ENCODE peak calls at places on chromosome 21, in seven cellular contexts. One of them, this sample, is unnamed.

GRCh38 chr21:44351535-44352252 is 1.7 kb upstream of the TRPM2 start:
- DNase-seq in heart right ventricle: no peak
- DNase-seq in stomach: no peak
- DNase-seq in lower lobe of right lung: no peak
- DNase-seq in thoracic aorta: no peak
- DNase-seq in HFF-Myc: no peak
- DNase-seq in GM23248: no peak
- DNase-seq in this sample: no peak

GRCh38 chr21:16571594-16571993 is 841.8 kb downstream of the USP25 start:
- DNase-seq in heart right ventricle: no peak
- DNase-seq in stomach: no peak
- DNase-seq in lower lobe of right lung: no peak
- DNase-seq in thoracic aorta: no peak
- DNase-seq in HFF-Myc: no peak
- DNase-seq in GM23248: peak
- DNase-seq in this sample: no peak

GRCh38 chr21:42460391-42461184 is 35.4 kb downstream of the RSPH1 start:
- DNase-seq in heart right ventricle: no peak
- DNase-seq in stomach: no peak
- DNase-seq in lower lobe of right lung: no peak
- DNase-seq in thoracic aorta: no peak
- DNase-seq in HFF-Myc: no peak
- DNase-seq in GM23248: no peak
- DNase-seq in this sample: no peak

GRCh38 chr21:41445465-41445862 is 19.4 kb downstream of the MX1 start:
- DNase-seq in heart right ventricle: no peak
- DNase-seq in stomach: peak
- DNase-seq in lower lobe of right lung: no peak
- DNase-seq in thoracic aorta: no peak
- DNase-seq in HFF-Myc: no peak
- DNase-seq in GM23248: no peak
- DNase-seq in this sample: no peak

GRCh38 chr21:44329971-44330681 is 9.1 kb downstream of the CFAP410 start:
- DNase-seq in heart right ventricle: no peak
- DNase-seq in stomach: no peak
- DNase-seq in lower lobe of right lung: no peak
- DNase-seq in thoracic aorta: no peak
- DNase-seq in HFF-Myc: no peak
- DNase-seq in GM23248: no peak
- DNase-seq in this sample: no peak

GRCh38 chr21:42905195-42905594 is 12.1 kb downstream of the NDUFV3 start:
- DNase-seq in heart right ventricle: no peak
- DNase-seq in stomach: no peak
- DNase-seq in lower lobe of right lung: no peak
- DNase-seq in thoracic aorta: no peak
- DNase-seq in HFF-Myc: no peak
- DNase-seq in GM23248: no peak
- DNase-seq in this sample: no peak

GRCh38 chr21:41966872-41967621 is 13.2 kb upstream of the C2CD2 start:
- DNase-seq in heart right ventricle: no peak
- DNase-seq in stomach: no peak
- DNase-seq in lower lobe of right lung: no peak
- DNase-seq in thoracic aorta: no peak
- DNase-seq in HFF-Myc: no peak
- DNase-seq in GM23248: no peak
- DNase-seq in this sample: no peak

GRCh38 chr21:33747420-33747819 is 105.1 kb downstream of the ITSN1 start:
- DNase-seq in heart right ventricle: no peak
- DNase-seq in stomach: no peak
- DNase-seq in lower lobe of right lung: no peak
- DNase-seq in thoracic aorta: no peak
- DNase-seq in HFF-Myc: no peak
- DNase-seq in GM23248: no peak
- DNase-seq in this sample: peak

GRCh38 chr21:41585199-41585994 is 77.4 kb upstream of the TMPRSS2 start:
- DNase-seq in heart right ventricle: no peak
- DNase-seq in stomach: peak
- DNase-seq in lower lobe of right lung: no peak
- DNase-seq in thoracic aorta: no peak
- DNase-seq in HFF-Myc: no peak
- DNase-seq in GM23248: no peak
- DNase-seq in this sample: no peak

GRCh38 chr21:18411565-18411964 is 8.0 kb upstream of the TMPRSS15 start:
- DNase-seq in heart right ventricle: no peak
- DNase-seq in stomach: no peak
- DNase-seq in lower lobe of right lung: no peak
- DNase-seq in thoracic aorta: no peak
- DNase-seq in HFF-Myc: no peak
- DNase-seq in GM23248: no peak
- DNase-seq in this sample: no peak

GRCh38 chr21:33199516-33200217 is 30.1 kb upstream of the IFNAR2 start:
- DNase-seq in heart right ventricle: no peak
- DNase-seq in stomach: peak
- DNase-seq in lower lobe of right lung: no peak
- DNase-seq in thoracic aorta: peak
- DNase-seq in HFF-Myc: peak
- DNase-seq in GM23248: peak
- DNase-seq in this sample: peak

GRCh38 chr21:41753001-41753725 is 13.7 kb downstream of the RIPK4 start:
- DNase-seq in heart right ventricle: no peak
- DNase-seq in stomach: no peak
- DNase-seq in lower lobe of right lung: no peak
- DNase-seq in thoracic aorta: no peak
- DNase-seq in HFF-Myc: no peak
- DNase-seq in GM23248: no peak
- DNase-seq in this sample: no peak

GRCh38 chr21:44296103-44296519 is 3.7 kb upstream of the PFKL start:
- DNase-seq in heart right ventricle: no peak
- DNase-seq in stomach: no peak
- DNase-seq in lower lobe of right lung: no peak
- DNase-seq in thoracic aorta: no peak
- DNase-seq in HFF-Myc: no peak
- DNase-seq in GM23248: no peak
- DNase-seq in this sample: no peak

GRCh38 chr21:41000838-41001237 is 153.9 kb upstream of the DSCAM start:
- DNase-seq in heart right ventricle: no peak
- DNase-seq in stomach: no peak
- DNase-seq in lower lobe of right lung: no peak
- DNase-seq in thoracic aorta: no peak
- DNase-seq in HFF-Myc: no peak
- DNase-seq in GM23248: no peak
- DNase-seq in this sample: no peak

GRCh38 chr21:25717491-25718139 is 17.1 kb downstream of the ATP5PF start:
- DNase-seq in heart right ventricle: no peak
- DNase-seq in stomach: no peak
- DNase-seq in lower lobe of right lung: no peak
- DNase-seq in thoracic aorta: no peak
- DNase-seq in HFF-Myc: no peak
- DNase-seq in GM23248: peak
- DNase-seq in this sample: peak

GRCh38 chr21:40471103-40471502 is 375.9 kb downstream of the DSCAM start:
- DNase-seq in heart right ventricle: no peak
- DNase-seq in stomach: no peak
- DNase-seq in lower lobe of right lung: no peak
- DNase-seq in thoracic aorta: no peak
- DNase-seq in HFF-Myc: no peak
- DNase-seq in GM23248: no peak
- DNase-seq in this sample: peak

GRCh38 chr21:33069994-33070811 is at the start of gene OLIG1:
- DNase-seq in heart right ventricle: peak
- DNase-seq in stomach: peak
- DNase-seq in lower lobe of right lung: peak
- DNase-seq in thoracic aorta: no peak
- DNase-seq in HFF-Myc: no peak
- DNase-seq in GM23248: peak
- DNase-seq in this sample: peak

GRCh38 chr21:44398499-44398898 is 45.1 kb downstream of the TRPM2 start:
- DNase-seq in heart right ventricle: no peak
- DNase-seq in stomach: no peak
- DNase-seq in lower lobe of right lung: no peak
- DNase-seq in thoracic aorta: no peak
- DNase-seq in HFF-Myc: no peak
- DNase-seq in GM23248: no peak
- DNase-seq in this sample: no peak

GRCh38 chr21:42456457-42456856 is 39.6 kb downstream of the RSPH1 start:
- DNase-seq in heart right ventricle: no peak
- DNase-seq in stomach: no peak
- DNase-seq in lower lobe of right lung: no peak
- DNase-seq in thoracic aorta: no peak
- DNase-seq in HFF-Myc: no peak
- DNase-seq in GM23248: no peak
- DNase-seq in this sample: peak

GRCh38 chr21:44043613-44044012 is 31.5 kb downstream of the TRAPPC10 start:
- DNase-seq in heart right ventricle: no peak
- DNase-seq in stomach: no peak
- DNase-seq in lower lobe of right lung: no peak
- DNase-seq in thoracic aorta: no peak
- DNase-seq in HFF-Myc: no peak
- DNase-seq in GM23248: no peak
- DNase-seq in this sample: no peak

DNA sequence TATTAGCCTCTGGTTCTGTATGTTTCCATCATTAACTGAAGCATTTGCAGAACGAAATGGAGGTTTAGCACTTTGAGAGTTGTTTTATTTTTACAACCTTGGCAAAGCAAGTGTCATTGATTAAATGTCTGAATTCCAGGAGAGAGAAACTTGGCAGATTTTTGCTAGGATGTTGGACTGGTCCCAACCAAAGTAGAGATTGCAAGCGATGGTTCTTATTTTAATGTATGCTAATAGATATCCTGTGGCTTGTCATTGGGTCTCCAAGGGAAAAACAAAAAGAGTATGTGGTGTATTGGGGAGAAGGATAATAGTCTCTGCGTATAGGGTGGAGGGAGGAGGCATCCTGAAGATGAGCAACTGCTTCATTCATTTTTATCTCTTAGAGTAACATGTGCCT is 457.2 kb upstream of the RUNX1 start:
- DNase-seq in heart right ventricle: no peak
- DNase-seq in stomach: no peak
- DNase-seq in lower lobe of right lung: no peak
- DNase-seq in thoracic aorta: no peak
- DNase-seq in HFF-Myc: no peak
- DNase-seq in GM23248: no peak
- DNase-seq in this sample: no peak
- H3K4me3 ChIP-seq in heart right ventricle: no peak
- H3K4me3 ChIP-seq in stomach: no peak
- H3K4me3 ChIP-seq in lower lobe of right lung: no peak
- H3K4me3 ChIP-seq in thoracic aorta: no peak
- H3K4me3 ChIP-seq in HFF-Myc: no peak
- H3K4me3 ChIP-seq in GM23248: no peak
- H3K4me3 ChIP-seq in this sample: no peak

GRCh38 chr21:31470896-31471694 is 127.0 kb upstream of the TIAM1 start:
- DNase-seq in heart right ventricle: no peak
- DNase-seq in stomach: no peak
- DNase-seq in lower lobe of right lung: no peak
- DNase-seq in thoracic aorta: no peak
- DNase-seq in HFF-Myc: no peak
- DNase-seq in GM23248: no peak
- DNase-seq in this sample: no peak
- H3K4me3 ChIP-seq in heart right ventricle: no peak
- H3K4me3 ChIP-seq in stomach: no peak
- H3K4me3 ChIP-seq in lower lobe of right lung: no peak
- H3K4me3 ChIP-seq in thoracic aorta: no peak
- H3K4me3 ChIP-seq in HFF-Myc: no peak
- H3K4me3 ChIP-seq in GM23248: no peak
- H3K4me3 ChIP-seq in this sample: no peak

GRCh38 chr21:26840206-26840605 is 5.0 kb downstream of the ADAMTS1 start:
- DNase-seq in heart right ventricle: no peak
- DNase-seq in stomach: no peak
- DNase-seq in lower lobe of right lung: no peak
- DNase-seq in thoracic aorta: no peak
- DNase-seq in HFF-Myc: no peak
- DNase-seq in GM23248: no peak
- DNase-seq in this sample: no peak

GRCh38 chr21:26836546-26836945 is 8.7 kb downstream of the ADAMTS1 start:
- DNase-seq in heart right ventricle: no peak
- DNase-seq in stomach: no peak
- DNase-seq in lower lobe of right lung: no peak
- DNase-seq in thoracic aorta: no peak
- DNase-seq in HFF-Myc: no peak
- DNase-seq in GM23248: no peak
- DNase-seq in this sample: no peak

GRCh38 chr21:26835714-26836265 is 9.4 kb downstream of the ADAMTS1 start:
- DNase-seq in heart right ventricle: no peak
- DNase-seq in stomach: no peak
- DNase-seq in lower lobe of right lung: no peak
- DNase-seq in thoracic aorta: no peak
- DNase-seq in HFF-Myc: no peak
- DNase-seq in GM23248: peak
- DNase-seq in this sample: no peak

GRCh38 chr21:26835027-26835713 is 10.0 kb downstream of the ADAMTS1 start:
- DNase-seq in heart right ventricle: no peak
- DNase-seq in stomach: no peak
- DNase-seq in lower lobe of right lung: no peak
- DNase-seq in thoracic aorta: no peak
- DNase-seq in HFF-Myc: no peak
- DNase-seq in GM23248: peak
- DNase-seq in this sample: no peak

GRCh38 chr21:26837539-26837938 is 7.7 kb downstream of the ADAMTS1 start:
- DNase-seq in heart right ventricle: no peak
- DNase-seq in stomach: no peak
- DNase-seq in lower lobe of right lung: no peak
- DNase-seq in thoracic aorta: no peak
- DNase-seq in HFF-Myc: no peak
- DNase-seq in GM23248: no peak
- DNase-seq in this sample: no peak
- H3K4me3 ChIP-seq in heart right ventricle: no peak
- H3K4me3 ChIP-seq in stomach: no peak
- H3K4me3 ChIP-seq in lower lobe of right lung: no peak
- H3K4me3 ChIP-seq in thoracic aorta: peak
- H3K4me3 ChIP-seq in HFF-Myc: no peak
- H3K4me3 ChIP-seq in GM23248: no peak
- H3K4me3 ChIP-seq in this sample: no peak

DNA sequence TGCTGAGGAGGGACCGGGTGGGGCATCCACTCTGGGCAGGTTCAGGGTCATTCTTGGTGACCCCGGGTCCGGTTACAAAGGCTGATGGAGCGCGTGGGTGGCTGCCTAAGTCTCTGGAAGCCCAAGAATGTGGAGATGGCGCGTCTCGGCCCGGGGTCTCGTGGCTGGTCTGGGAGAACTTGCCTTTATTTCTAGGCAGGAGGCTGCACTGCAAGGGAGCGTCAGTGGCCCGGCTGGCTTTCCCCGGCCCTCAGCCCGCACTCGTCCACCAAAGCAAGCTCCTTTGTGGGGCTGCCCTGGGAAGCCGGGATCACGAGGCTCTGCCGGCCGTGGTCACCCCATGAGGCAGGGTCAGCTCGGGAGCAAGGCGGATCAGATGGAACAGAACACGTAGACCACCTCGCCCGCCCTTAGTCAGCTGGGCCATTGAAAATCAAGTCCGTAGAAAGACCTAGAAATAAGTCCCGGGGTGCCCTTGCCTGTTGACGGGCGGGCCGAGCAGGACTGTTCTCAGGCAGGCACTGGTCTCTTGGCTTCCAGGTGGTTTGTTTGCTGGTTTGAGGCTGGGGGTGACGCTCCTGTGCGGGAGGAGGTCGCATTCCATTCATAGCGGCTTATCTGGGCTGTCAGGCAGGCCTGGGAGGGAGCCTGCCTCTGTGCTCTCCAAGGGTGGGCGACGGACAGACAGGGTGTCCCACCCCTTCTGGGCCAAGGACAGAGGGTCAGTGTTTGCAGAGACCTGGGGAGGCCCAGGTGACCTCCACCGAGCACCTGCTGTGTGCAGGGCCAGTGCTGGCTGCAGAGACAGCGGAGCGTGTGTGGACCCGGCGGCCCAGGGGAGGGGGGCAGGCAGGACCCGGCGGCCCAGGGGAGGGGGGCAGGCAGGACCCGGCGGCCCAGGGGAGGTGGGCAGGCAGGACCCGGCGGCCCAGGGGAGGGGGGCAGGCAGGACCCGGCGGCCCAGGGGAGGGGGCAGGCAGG is 25.8 kb downstream of the COL18A1 start:
- DNase-seq in heart right ventricle: no peak
- DNase-seq in stomach: no peak
- DNase-seq in lower lobe of right lung: no peak
- DNase-seq in thoracic aorta: no peak
- DNase-seq in HFF-Myc: no peak
- DNase-seq in GM23248: no peak
- DNase-seq in this sample: no peak
- H3K4me3 ChIP-seq in heart right ventricle: no peak
- H3K4me3 ChIP-seq in stomach: no peak
- H3K4me3 ChIP-seq in lower lobe of right lung: no peak
- H3K4me3 ChIP-seq in thoracic aorta: no peak
- H3K4me3 ChIP-seq in HFF-Myc: no peak
- H3K4me3 ChIP-seq in GM23248: no peak
- H3K4me3 ChIP-seq in this sample: no peak